ENCODE peak calls at places on chromosomes 5 and 9, in four cellular contexts. A is K562, F is HepG2, G is GM12878. L is an unnamed sample.

GRCh38 chr9:123893831-123894460 is 36.0 kb downstream of the DENND1A start:
- DNase-seq in A (no peak), F (no peak), G (no peak), L (no peak)

GRCh38 chr5:139642891-139643871 is 5.0 kb upstream of the CXXC5 start:
- DNase-seq in A (no peak), F (peak; percentile 79), G (no peak), L (no peak)

GRCh38 chr9:89635816-89636215 is 31.0 kb downstream of the GADD45G start:
- DNase-seq in A (no peak), F (no peak), G (no peak), L (no peak)

GRCh38 chr9:133162802-133163558 is 734 bp downstream of the GBGT1 start:
- DNase-seq in A (peak; percentile 48), F (no peak), G (no peak), L (peak; percentile 34)

GRCh38 chr5:121497176-121497575 is 354.5 kb upstream of the FTMT start:
- DNase-seq in A (no peak), F (no peak), G (no peak), L (no peak)

GRCh38 chr9:2210201-2210600 is 195.1 kb downstream of the SMARCA2 start:
- DNase-seq in A (no peak), F (no peak), G (no peak), L (no peak)

GRCh38 chr5:39159986-39160490 is 59.3 kb downstream of the FYB1 start:
- DNase-seq in A (no peak), F (no peak), G (no peak), L (no peak)

GRCh38 chr9:88533951-88534455 is 975 bp upstream of the NXNL2 start:
- DNase-seq in A (peak; percentile 61), F (no peak), G (no peak), L (peak; percentile 62)

GRCh38 chr5:173472784-173473278 is 143.6 kb downstream of the BOD1 start:
- DNase-seq in A (no peak), F (no peak), G (no peak), L (no peak)
- TF ChIP-seq ETV6 in A (no peak), F (no peak), G (no peak), L (no peak)

DNA sequence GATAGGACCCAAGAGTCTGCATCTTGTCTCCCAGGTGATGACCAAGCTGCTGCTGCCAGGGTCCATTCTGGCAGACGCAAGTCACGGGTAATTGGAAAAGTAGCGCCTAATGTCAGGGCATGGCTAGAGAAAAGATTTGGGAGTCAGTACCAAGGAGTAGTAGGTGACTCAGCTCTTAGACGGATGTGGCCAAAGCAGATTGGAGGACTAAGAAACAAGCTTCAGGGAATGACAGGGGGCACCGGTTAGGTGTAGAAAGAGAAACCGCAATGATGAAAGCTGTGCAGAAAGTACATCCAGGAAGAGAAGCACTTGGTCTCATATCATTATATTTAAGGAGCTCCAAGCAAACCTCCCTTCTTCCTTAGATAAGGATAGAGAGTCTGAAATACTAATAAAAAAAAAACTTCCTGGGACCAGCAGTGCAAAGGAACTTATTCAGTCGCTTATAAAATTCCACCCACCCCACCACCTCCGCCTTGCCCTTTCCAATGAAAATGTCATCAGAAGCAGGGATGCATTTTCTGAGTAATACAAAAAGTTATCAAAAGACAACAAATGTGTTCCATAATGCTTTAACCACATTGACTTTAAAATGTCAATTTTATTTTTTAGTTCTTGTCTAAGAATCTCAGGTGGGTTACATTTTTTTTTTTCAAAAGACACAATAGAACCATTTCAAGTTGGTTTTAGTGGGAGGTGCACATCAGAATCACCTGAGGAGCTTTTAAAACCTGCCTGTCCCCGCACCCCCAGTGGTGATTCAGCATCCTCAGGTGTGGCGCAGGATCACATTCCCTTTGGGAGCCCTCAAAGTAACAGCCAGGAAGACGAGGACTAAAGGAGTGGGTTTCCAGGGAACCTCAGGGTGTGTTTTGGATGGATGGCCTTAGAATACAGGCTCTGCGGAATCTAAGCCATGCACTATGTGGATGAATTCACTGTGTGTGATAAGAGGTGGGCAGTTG is 31.2 kb downstream of the PTPN3 start:
- DNase-seq in A (no peak), F (no peak), G (no peak), L (no peak)
- TF ChIP-seq ETV6 in A (no peak), F (no peak), G (no peak), L (no peak)

DNA sequence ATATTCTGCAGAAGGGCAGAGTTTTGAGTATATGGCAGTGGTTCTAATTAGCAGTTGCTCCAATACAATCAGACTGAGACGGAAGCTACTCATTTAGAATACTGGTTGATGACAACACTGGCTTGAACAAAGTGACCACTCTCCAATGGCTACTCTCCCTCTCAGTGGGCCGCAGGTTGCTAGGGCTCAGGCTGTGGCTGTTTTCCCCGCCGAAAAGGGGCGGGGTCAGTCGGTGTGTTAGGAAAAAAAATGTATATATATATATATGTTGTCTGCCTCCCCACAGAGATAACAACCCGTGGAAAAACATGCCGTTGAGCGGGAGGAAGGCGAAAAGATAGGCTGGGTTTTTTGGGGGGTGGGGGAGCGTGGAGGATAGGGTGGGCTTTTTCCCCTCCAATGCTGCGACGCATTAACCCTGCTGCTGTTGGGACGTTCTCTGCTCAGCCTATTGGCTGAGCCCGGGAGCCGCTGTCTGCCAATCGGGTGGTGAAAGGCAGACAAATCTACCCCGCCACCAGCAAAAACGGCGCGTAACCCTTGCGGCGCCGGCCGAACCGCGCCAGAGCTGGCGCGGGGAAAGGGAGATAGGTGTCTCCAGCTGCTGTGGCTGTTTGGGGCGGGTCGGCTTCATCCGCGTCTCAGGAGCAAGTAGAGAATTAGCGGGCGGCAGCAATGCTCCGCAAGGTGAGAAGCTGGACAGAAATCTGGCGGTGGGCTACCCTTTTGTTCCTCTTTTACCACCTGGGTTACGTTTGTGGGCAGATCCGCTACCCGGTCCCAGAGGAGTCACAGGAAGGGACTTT is at the start of gene PCDHGC4:
- DNase-seq in A (no peak), F (no peak), G (no peak), L (peak; percentile 84)
- TF ChIP-seq ETV6 in A (no peak), F (no peak), G (no peak), L (no peak)

GRCh38 chr5:4868140-4868735 is 271.9 kb upstream of the ADAMTS16 start:
- DNase-seq in A (peak; percentile 89), F (peak; percentile 42), G (no peak), L (peak; percentile 82)
- TF ChIP-seq ETV6 in A (no peak), F (no peak), G (no peak), L (no peak)

DNA sequence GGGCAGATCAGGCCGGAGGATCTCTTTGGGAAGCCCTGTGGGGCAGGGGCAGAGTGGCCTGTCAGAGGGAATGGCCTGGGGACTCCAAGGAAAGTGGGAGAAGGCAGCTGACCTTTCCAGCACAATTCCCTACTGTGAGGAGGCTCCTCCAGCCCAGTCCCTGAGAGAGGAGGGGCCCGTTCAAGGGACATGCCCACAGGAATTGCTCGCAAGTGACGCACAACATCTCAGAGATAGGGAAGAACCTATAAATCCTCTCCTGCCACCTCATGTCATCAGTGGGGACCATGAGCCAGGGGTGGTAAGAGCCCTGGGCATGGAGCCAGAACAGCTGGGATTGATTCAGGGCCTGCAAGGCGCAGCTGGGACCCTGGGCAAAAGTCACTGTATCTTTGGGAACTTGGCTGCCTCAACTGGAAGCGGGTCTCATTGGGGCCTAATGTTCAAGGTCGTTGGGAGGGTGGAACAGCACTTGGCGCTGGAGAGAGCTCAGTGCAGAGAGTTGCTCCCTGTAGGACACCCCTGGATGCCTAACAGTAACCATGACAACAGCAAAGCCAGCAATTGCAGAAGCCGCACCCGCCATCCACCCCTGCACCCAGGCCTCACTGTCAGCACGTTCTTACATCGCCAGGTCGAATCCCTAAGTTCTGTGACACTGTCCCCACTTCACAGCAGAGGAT is 41.3 kb upstream of the ORM1 start:
- DNase-seq in A (no peak), F (no peak), G (no peak), L (peak; percentile 6)
- TF ChIP-seq ETV6 in A (no peak), F (no peak), G (no peak), L (no peak)

GRCh38 chr9:137355445-137356365 is 53.6 kb upstream of the NRARP start:
- DNase-seq in A (no peak), F (no peak), G (no peak), L (no peak)
- TF ChIP-seq ETV6 in A (peak; percentile 64), F (no peak), G (no peak), L (no peak)

GRCh38 chr5:123007771-123008170 is 28.8 kb downstream of the PPIC start:
- DNase-seq in A (no peak), F (no peak), G (no peak), L (no peak)
- TF ChIP-seq ETV6 in A (no peak), F (no peak), G (no peak), L (no peak)

GRCh38 chr5:32042571-32042970 is 131.5 kb downstream of the GOLPH3 start:
- DNase-seq in A (no peak), F (no peak), G (no peak), L (no peak)
- TF ChIP-seq ETV6 in A (no peak), F (no peak), G (no peak), L (no peak)

GRCh38 chr5:14213253-14213652 is 70.1 kb downstream of the TRIO start:
- DNase-seq in A (no peak), F (no peak), G (no peak), L (no peak)

GRCh38 chr5:14210729-14211128 is 67.6 kb downstream of the TRIO start:
- DNase-seq in A (no peak), F (no peak), G (no peak), L (no peak)

GRCh38 chr5:14213813-14214585 is 70.9 kb downstream of the TRIO start:
- DNase-seq in A (no peak), F (peak; percentile 59), G (no peak), L (no peak)

GRCh38 chr5:14212838-14213237 is 69.7 kb downstream of the TRIO start:
- DNase-seq in A (no peak), F (peak; percentile 83), G (peak; percentile 83), L (no peak)

GRCh38 chr5:14211818-14212799 is 69.0 kb downstream of the TRIO start:
- DNase-seq in A (no peak), F (no peak), G (peak; percentile 83), L (no peak)
- TF ChIP-seq ETV6 in A (no peak), F (no peak), G (no peak), L (no peak)

GRCh38 chr5:179822059-179822432 is 1.3 kb downstream of the SQSTM1 start:
- DNase-seq in A (no peak), F (no peak), G (no peak), L (no peak)

GRCh38 chr5:179820483-179821297 is at the start of gene SQSTM1:
- DNase-seq in A (peak; percentile 80), F (peak; percentile 45), G (no peak), L (peak; percentile 73)

GRCh38 chr5:179820127-179820482 is 600 bp upstream of the SQSTM1 start:
- DNase-seq in A (no peak), F (no peak), G (no peak), L (peak; percentile 32)

GRCh38 chr5:179822444-179822990 is 1.8 kb downstream of the SQSTM1 start:
- DNase-seq in A (no peak), F (no peak), G (no peak), L (no peak)

DNA sequence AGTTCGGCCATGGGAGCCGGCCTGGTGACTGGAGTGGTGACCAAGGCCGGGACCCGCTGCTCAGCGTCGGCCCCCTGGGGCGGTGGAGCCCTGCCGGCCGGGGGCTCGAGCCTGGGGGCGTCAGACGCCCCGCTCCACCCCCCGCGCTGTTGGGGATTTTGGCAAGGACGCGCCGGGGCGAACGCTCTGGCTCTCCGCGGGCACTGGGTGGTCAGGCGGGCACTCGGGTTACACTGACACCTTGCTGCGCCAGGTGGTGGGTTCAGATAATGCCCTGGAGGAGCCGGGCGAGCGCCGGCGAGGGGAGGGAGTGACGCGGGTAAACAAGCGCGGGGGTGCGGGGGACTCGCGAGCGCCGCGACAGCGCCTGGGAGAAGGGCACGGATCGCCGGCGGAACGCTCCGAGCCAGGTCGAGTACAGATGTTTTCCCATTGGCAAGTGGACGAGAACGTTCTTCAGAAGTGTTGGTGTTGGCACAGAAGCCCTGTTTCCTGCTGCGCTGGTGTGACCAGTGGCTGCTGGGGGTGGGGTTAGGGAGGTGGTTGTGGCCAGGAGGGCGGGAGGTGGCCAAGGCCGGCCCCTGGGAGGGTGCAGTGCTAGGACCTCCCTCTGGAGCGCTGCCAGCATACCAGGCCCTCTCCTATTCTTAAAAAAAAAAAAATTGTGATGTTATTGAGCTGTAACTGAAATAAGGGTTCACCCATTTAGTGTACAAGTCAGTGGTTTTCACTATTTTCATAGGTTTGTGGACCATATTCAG is 773 bp downstream of the SQSTM1 start:
- DNase-seq in A (peak; percentile 85), F (peak; percentile 80), G (no peak), L (peak; percentile 76)
- TF ChIP-seq ETV6 in A (no peak), F (no peak), G (no peak), L (peak; percentile 45)

L was measured in WTC11.